ENCODE peak calls at places on chromosomes 13 and 19, in four cellular contexts. One of them, this sample, is unnamed.
A peak's percentile ranks its signal among the peaks of the same experiment; 100 is the strongest.

GRCh38 chr13:98180092-98180491 is 3.0 kb upstream of the RNF113B start:
- DNase-seq in fibroblast of the aortic adventitia: no peak
- DNase-seq in CD8-positive, alpha-beta T cell: no peak
- DNase-seq in astrocyte of the spinal cord: no peak
- DNase-seq in this sample: no peak

GRCh38 chr13:94968040-94968756 is 255.9 kb upstream of the SOX21 start:
- DNase-seq in fibroblast of the aortic adventitia: no peak
- DNase-seq in CD8-positive, alpha-beta T cell: no peak
- DNase-seq in astrocyte of the spinal cord: peak; percentile 35
- DNase-seq in this sample: no peak

GRCh38 chr19:13117772-13118423 is at the start of gene NACC1:
- DNase-seq in fibroblast of the aortic adventitia: peak; percentile 85
- DNase-seq in CD8-positive, alpha-beta T cell: peak; percentile 87
- DNase-seq in astrocyte of the spinal cord: peak; percentile 86
- DNase-seq in this sample: peak; percentile 87

GRCh38 chr13:44219808-44220544 is 153.6 kb upstream of the SERP2 start:
- DNase-seq in fibroblast of the aortic adventitia: peak; percentile 91
- DNase-seq in CD8-positive, alpha-beta T cell: no peak
- DNase-seq in astrocyte of the spinal cord: peak; percentile 72
- DNase-seq in this sample: no peak

GRCh38 chr13:45331981-45332830 is 8.8 kb downstream of the TPT1 start:
- DNase-seq in fibroblast of the aortic adventitia: peak; percentile 99
- DNase-seq in CD8-positive, alpha-beta T cell: no peak
- DNase-seq in astrocyte of the spinal cord: peak; percentile 88
- DNase-seq in this sample: no peak

GRCh38 chr19:52897149-52897935 is at the start of gene ZNF320:
- DNase-seq in fibroblast of the aortic adventitia: peak; percentile 89
- DNase-seq in CD8-positive, alpha-beta T cell: peak; percentile 83
- DNase-seq in astrocyte of the spinal cord: peak; percentile 92
- DNase-seq in this sample: peak; percentile 84

GRCh38 chr13:98584668-98585397 is 7.9 kb upstream of the STK24 start:
- DNase-seq in fibroblast of the aortic adventitia: no peak
- DNase-seq in CD8-positive, alpha-beta T cell: no peak
- DNase-seq in astrocyte of the spinal cord: no peak
- DNase-seq in this sample: no peak

GRCh38 chr19:11375143-11375948 is 880 bp downstream of the SWSAP1 start:
- DNase-seq in fibroblast of the aortic adventitia: no peak
- DNase-seq in CD8-positive, alpha-beta T cell: peak; percentile 70
- DNase-seq in astrocyte of the spinal cord: no peak
- DNase-seq in this sample: peak; percentile 73

GRCh38 chr19:804419-805160 is 7.3 kb downstream of the PTBP1 start:
- DNase-seq in fibroblast of the aortic adventitia: no peak
- DNase-seq in CD8-positive, alpha-beta T cell: no peak
- DNase-seq in astrocyte of the spinal cord: no peak
- DNase-seq in this sample: no peak

GRCh38 chr13:94677799-94678198 is 34.5 kb downstream of the SOX21 start:
- DNase-seq in fibroblast of the aortic adventitia: no peak
- DNase-seq in CD8-positive, alpha-beta T cell: no peak
- DNase-seq in astrocyte of the spinal cord: no peak
- DNase-seq in this sample: no peak

GRCh38 chr13:71860547-71861131 is 6.4 kb downstream of the DACH1 start:
- DNase-seq in fibroblast of the aortic adventitia: no peak
- DNase-seq in CD8-positive, alpha-beta T cell: no peak
- DNase-seq in astrocyte of the spinal cord: no peak
- DNase-seq in this sample: no peak

GRCh38 chr19:51407631-51408131 is 9.8 kb downstream of the SIGLEC10 start:
- DNase-seq in fibroblast of the aortic adventitia: peak; percentile 22
- DNase-seq in CD8-positive, alpha-beta T cell: peak; percentile 12
- DNase-seq in astrocyte of the spinal cord: no peak
- DNase-seq in this sample: no peak

GRCh38 chr19:5973867-5974635 is 3.9 kb downstream of the RANBP3 start:
- DNase-seq in fibroblast of the aortic adventitia: no peak
- DNase-seq in CD8-positive, alpha-beta T cell: no peak
- DNase-seq in astrocyte of the spinal cord: no peak
- DNase-seq in this sample: no peak

GRCh38 chr13:89903115-89903514 is 1444.4 kb upstream of the MIR17HG start:
- DNase-seq in fibroblast of the aortic adventitia: no peak
- DNase-seq in CD8-positive, alpha-beta T cell: no peak
- DNase-seq in astrocyte of the spinal cord: no peak
- DNase-seq in this sample: no peak

GRCh38 chr19:3822683-3823344 is 36.6 kb upstream of the MATK start:
- DNase-seq in fibroblast of the aortic adventitia: no peak
- DNase-seq in CD8-positive, alpha-beta T cell: no peak
- DNase-seq in astrocyte of the spinal cord: no peak
- DNase-seq in this sample: no peak

GRCh38 chr19:48543121-48543710 is 8.8 kb upstream of the SULT2B1 start:
- DNase-seq in fibroblast of the aortic adventitia: peak; percentile 30
- DNase-seq in CD8-positive, alpha-beta T cell: no peak
- DNase-seq in astrocyte of the spinal cord: peak; percentile 8
- DNase-seq in this sample: no peak

GRCh38 chr13:27309967-27310598 is 39.5 kb downstream of the RASL11A start:
- DNase-seq in fibroblast of the aortic adventitia: peak; percentile 27
- DNase-seq in CD8-positive, alpha-beta T cell: no peak
- DNase-seq in astrocyte of the spinal cord: no peak
- DNase-seq in this sample: no peak

GRCh38 chr13:111043575-111043982 is 71.5 kb upstream of the ARHGEF7 start:
- DNase-seq in fibroblast of the aortic adventitia: no peak
- DNase-seq in CD8-positive, alpha-beta T cell: no peak
- DNase-seq in astrocyte of the spinal cord: peak; percentile 26
- DNase-seq in this sample: no peak

GRCh38 chr19:8663920-8664670 is 33.7 kb downstream of the NFILZ start:
- DNase-seq in fibroblast of the aortic adventitia: no peak
- DNase-seq in CD8-positive, alpha-beta T cell: peak; percentile 25
- DNase-seq in astrocyte of the spinal cord: no peak
- DNase-seq in this sample: no peak

GRCh38 chr19:40466219-40467006 is at the start of gene SPTBN4:
- DNase-seq in fibroblast of the aortic adventitia: no peak
- DNase-seq in CD8-positive, alpha-beta T cell: peak; percentile 57
- DNase-seq in astrocyte of the spinal cord: no peak
- DNase-seq in this sample: peak; percentile 12

GRCh38 chr13:113982296-113982661 is 8.4 kb upstream of the C13orf46 start:
- DNase-seq in fibroblast of the aortic adventitia: no peak
- DNase-seq in CD8-positive, alpha-beta T cell: no peak
- DNase-seq in astrocyte of the spinal cord: no peak
- DNase-seq in this sample: no peak